ENCODE peak calls at places on chromosomes 4 and X, in six cellular contexts. Y is WTC11, L is AG09309, B is HFF-Myc, I is right lobe of liver, V is ascending aorta. D is an unnamed sample.

GRCh38 chr4:166838975-166839614 is 395.2 kb downstream of the SPOCK3 start:
- DNase-seq in I (no peak), L (no peak), V (no peak), B (no peak), Y (no peak), D (no peak)

GRCh38 chr4:56850910-56851309 is 29.4 kb upstream of the SPINK2 start:
- DNase-seq in B (no peak), I (no peak), Y (no peak), L (no peak), V (no peak), D (no peak)

GRCh38 chrX:72306851-72307645 is 1.3 kb upstream of the CITED1 start:
- DNase-seq in V (peak), Y (peak), L (no peak), B (no peak), I (peak), D (peak)

GRCh38 chr4:111630705-111631104 is 514.5 kb upstream of the FAM241A start:
- DNase-seq in Y (no peak), I (no peak), L (peak), V (no peak), B (no peak), D (peak)

GRCh38 chr4:128461300-128462103 is 173.9 kb upstream of the PGRMC2 start:
- DNase-seq in Y (no peak), I (no peak), B (peak), V (no peak), L (peak), D (peak)

GRCh38 chrX:23884427-23885024 is 23.2 kb downstream of the APOO start:
- DNase-seq in B (no peak), L (no peak), V (peak), Y (no peak), I (no peak), D (peak)

GRCh38 chrX:106698693-106699092 is 27.8 kb upstream of the RNF128 start:
- DNase-seq in V (no peak), Y (no peak), I (no peak), L (peak), B (peak), D (peak)

GRCh38 chr4:188660796-188661195 is 521.6 kb downstream of the TRIML1 start:
- DNase-seq in I (no peak), V (no peak), L (no peak), B (no peak), Y (no peak), D (no peak)

GRCh38 chrX:153861147-153861546 is 24.8 kb downstream of the L1CAM start:
- DNase-seq in L (no peak), B (no peak), V (peak), Y (no peak), I (no peak), D (no peak)

GRCh38 chr4:4606321-4606720 is 64.5 kb upstream of the STX18 start:
- DNase-seq in B (no peak), L (no peak), I (no peak), V (no peak), Y (no peak), D (peak)

GRCh38 chrX:2272337-2272736 is 228.4 kb downstream of the DHRSX start:
- DNase-seq in L (no peak), V (no peak), B (no peak), I (no peak), Y (no peak), D (no peak)

GRCh38 chr4:123176605-123177004 is 220.0 kb upstream of the SPRY1 start:
- DNase-seq in B (no peak), I (no peak), L (no peak), Y (no peak), V (no peak), D (no peak)

GRCh38 chr4:25030283-25031076 is at the start of gene LGI2:
- DNase-seq in V (peak), I (peak), Y (peak), B (no peak), L (no peak), D (no peak)

GRCh38 chr4:76012388-76012801 is 5.1 kb upstream of the CXCL9 start:
- DNase-seq in Y (no peak), L (no peak), I (no peak), V (no peak), B (no peak), D (peak)

GRCh38 chrX:104428231-104428630 is 137.8 kb upstream of the IL1RAPL2 start:
- DNase-seq in V (no peak), Y (no peak), B (no peak), L (no peak), I (no peak), D (peak)

GRCh38 chr4:145881991-145882390 is 56.6 kb downstream of the ZNF827 start:
- DNase-seq in B (no peak), V (no peak), L (no peak), Y (peak), I (no peak), D (no peak)

DNA sequence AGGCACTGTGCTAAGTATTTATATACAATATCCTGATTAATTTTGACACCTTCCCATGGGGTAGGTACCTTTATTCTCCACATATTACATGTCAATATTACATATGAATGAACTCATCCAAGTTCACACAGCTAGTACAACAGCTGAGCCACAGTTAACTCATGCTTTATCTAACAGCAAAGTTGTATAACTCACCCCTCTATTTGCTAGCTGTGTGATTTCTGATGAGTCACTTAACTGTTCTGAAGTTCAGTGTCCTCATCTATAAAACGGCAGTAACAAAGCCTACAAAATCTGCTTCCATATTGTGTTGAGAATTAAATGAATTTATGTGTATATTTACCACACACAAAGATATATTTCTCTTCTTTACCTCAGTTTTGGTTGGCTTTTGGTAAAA is 48.2 kb upstream of the KDR start:
- DNase-seq in B (no peak), I (no peak), L (no peak), V (no peak), Y (no peak), D (peak)
- TF ChIP-seq CTCF in B (no peak), I (no peak), L (no peak), V (no peak), Y (no peak), D (no peak)

GRCh38 chrX:125132274-125132673 is 187.4 kb upstream of the TEX13C start:
- DNase-seq in V (no peak), B (no peak), I (no peak), L (no peak), Y (no peak), D (no peak)
- TF ChIP-seq CTCF in V (peak), B (no peak), I (peak), L (peak), Y (peak), D (peak)

GRCh38 chr4:82839624-82840023 is 41.0 kb upstream of the SCD5 start:
- DNase-seq in L (no peak), I (no peak), Y (no peak), V (no peak), B (no peak), D (no peak)

GRCh38 chr4:82833696-82834313 is 35.2 kb upstream of the SCD5 start:
- DNase-seq in V (no peak), L (peak), B (peak), Y (no peak), I (no peak), D (peak)
- TF ChIP-seq CTCF in V (no peak), L (peak), B (no peak), Y (no peak), I (no peak), D (peak)

GRCh38 chr4:73662709-73663546 is 42.7 kb upstream of the RASSF6 start:
- DNase-seq in V (no peak), B (no peak), I (no peak), L (peak), Y (no peak), D (peak)

GRCh38 chr4:73660808-73661207 is 40.6 kb upstream of the RASSF6 start:
- DNase-seq in Y (no peak), V (no peak), I (no peak), L (no peak), B (no peak), D (no peak)

GRCh38 chr4:73664470-73664869 is 44.2 kb upstream of the RASSF6 start:
- DNase-seq in L (no peak), V (no peak), I (no peak), Y (no peak), B (no peak), D (no peak)

DNA sequence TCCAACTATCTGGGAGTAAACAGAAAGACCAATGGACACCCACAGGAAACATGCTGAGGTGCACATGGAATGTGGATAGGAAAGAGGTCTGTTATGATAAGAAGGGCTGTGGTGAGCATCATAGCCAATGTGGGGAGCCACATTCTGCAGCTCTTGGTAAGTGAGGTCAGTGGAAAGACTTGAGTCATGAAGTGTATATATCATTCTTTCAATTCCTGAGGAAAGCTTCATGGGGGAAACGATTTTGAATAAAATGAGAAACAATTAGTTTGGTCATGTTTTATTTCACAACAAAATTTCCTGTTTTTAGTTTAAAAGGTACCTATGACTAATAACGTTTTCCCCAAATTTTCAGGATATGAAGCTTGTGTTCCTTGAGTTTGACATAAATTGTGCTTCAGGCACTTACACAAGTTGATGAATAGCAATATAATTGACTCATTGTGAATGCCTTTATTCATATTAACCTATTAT is 41.4 kb upstream of the RASSF6 start:
- DNase-seq in L (peak), V (no peak), Y (no peak), B (no peak), I (no peak), D (peak)
- TF ChIP-seq CTCF in L (peak), V (no peak), Y (no peak), B (no peak), I (no peak), D (peak)

DNA sequence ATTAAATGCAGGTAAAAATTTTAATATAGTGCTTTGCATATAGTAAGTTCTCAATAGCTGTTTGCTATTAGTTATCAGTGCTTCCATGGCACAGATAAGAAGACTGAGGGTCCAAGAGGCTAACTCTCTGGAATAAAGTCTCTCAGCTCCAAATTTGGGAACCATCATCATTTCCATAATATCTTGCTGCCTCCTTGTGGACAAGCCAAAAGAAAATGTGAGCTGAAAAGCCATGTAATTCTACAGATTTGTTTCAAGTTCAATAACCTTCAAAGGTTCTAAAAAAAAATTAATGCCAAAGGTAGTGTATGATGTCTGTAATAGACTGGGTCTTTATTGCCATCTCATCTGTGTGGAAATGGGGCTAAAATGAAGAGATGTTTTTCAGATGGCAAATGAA is 136.9 kb upstream of the VCX start:
- DNase-seq in V (no peak), Y (no peak), B (no peak), I (no peak), L (no peak), D (peak)
- TF ChIP-seq CTCF in V (peak), Y (no peak), B (no peak), I (peak), L (peak), D (peak)

DNA sequence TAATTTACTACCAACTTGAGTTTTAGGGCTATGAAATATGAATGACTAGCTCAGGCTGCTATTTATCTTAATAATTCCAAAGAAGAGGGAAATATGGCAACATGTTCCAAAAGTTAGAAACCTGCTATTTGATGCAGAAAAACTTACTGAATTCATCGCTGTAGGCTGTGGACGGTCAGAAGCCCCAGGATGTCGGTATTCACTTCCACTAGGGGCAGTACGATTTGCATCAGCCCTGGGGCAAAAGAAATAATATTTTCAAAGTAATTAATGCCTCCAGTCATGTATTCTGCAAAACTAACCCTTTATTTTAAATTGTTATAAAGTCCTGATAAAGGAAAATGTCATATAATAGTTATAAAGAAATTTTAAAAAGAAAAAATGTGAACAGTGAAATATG is 4.5 kb downstream of the PLRG1 start:
- DNase-seq in Y (no peak), L (no peak), B (no peak), I (no peak), V (no peak), D (no peak)
- TF ChIP-seq CTCF in Y (no peak), L (peak), B (peak), I (no peak), V (no peak), D (peak)

D was measured in HFFc6.